ENCODE peak calls at places on chromosomes 1 and 21, in six cellular contexts. S is stromal cell of bone marrow, N is T-helper 2 cell, W is caudate nucleus, D is left cardiac atrium, K is EL. A is an unnamed sample.

GRCh38 chr1:47624531-47624930 is 186.7 kb downstream of the FOXD2 start:
- DNase-seq in S (no peak), N (no peak), W (no peak), D (no peak), K (no peak), A (no peak)

GRCh38 chr1:6271554-6271953 is 10.7 kb upstream of the GPR153 start:
- DNase-seq in S (no peak), N (no peak), W (no peak), D (no peak), K (peak), A (no peak)

GRCh38 chr1:32816676-32817158 is 441 bp downstream of the YARS1 start:
- DNase-seq in S (no peak), N (no peak), W (no peak), D (no peak), K (peak), A (no peak)

GRCh38 chr21:41294548-41295231 is 21.9 kb upstream of the FAM3B start:
- DNase-seq in S (no peak), N (no peak), W (no peak), D (no peak), K (no peak), A (no peak)

GRCh38 chr1:169307176-169307575 is 60.4 kb downstream of the NME7 start:
- DNase-seq in S (no peak), N (no peak), W (no peak), D (no peak), K (no peak), A (no peak)

GRCh38 chr1:150561830-150562367 is 12.7 kb downstream of the ADAMTSL4 start:
- DNase-seq in S (peak), N (peak), W (peak), D (peak), K (peak), A (peak)

GRCh38 chr1:2480236-2480985 is 4.3 kb downstream of the PLCH2 start:
- DNase-seq in S (no peak), N (no peak), W (no peak), D (no peak), K (no peak), A (no peak)

GRCh38 chr1:196317535-196318522 is 290.4 kb downstream of the KCNT2 start:
- DNase-seq in S (peak), N (no peak), W (peak), D (no peak), K (peak), A (no peak)

GRCh38 chr1:61047061-61047460 is 35.3 kb upstream of the NFIA start:
- DNase-seq in S (no peak), N (no peak), W (no peak), D (no peak), K (no peak), A (no peak)

A was measured in lower lobe of right lung.